ENCODE peak calls at places on chromosomes 4 and X, in nine cellular contexts. K is Calu3, O is AG09309, F is cardiac fibroblast, H is natural killer cell, B is OCI-LY7, L is fibroblast of pulmonary artery, U is MCF 10A, S is gastrocnemius medialis. D is an unnamed sample.

GRCh38 chrX:8364369-8365141 is 100.1 kb upstream of the VCX3B start:
- DNase-seq in K (no peak), O (no peak), F (no peak), H (no peak), B (peak), L (peak), U (peak), S (peak), D (no peak)

GRCh38 chr4:158949094-158949493 is 153.8 kb upstream of the RAPGEF2 start:
- DNase-seq in K (no peak), O (no peak), F (peak), H (no peak), B (no peak), L (peak), U (peak), S (no peak), D (no peak)

GRCh38 chrX:149940015-149940716 is 1.9 kb upstream of the EOLA2 start:
- DNase-seq in K (peak), O (peak), F (peak), H (peak), B (peak), L (peak), U (peak), S (peak), D (peak)

GRCh38 chr4:49032440-49033161 is 46.5 kb downstream of the CWH43 start:
- DNase-seq in K (peak), O (no peak), F (peak), H (no peak), B (peak), L (peak), U (peak), S (no peak), D (no peak)

GRCh38 chr4:83036991-83037390 is 2.0 kb downstream of the COPS4 start:
- DNase-seq in K (no peak), O (no peak), F (no peak), H (no peak), B (peak), L (no peak), U (no peak), S (no peak), D (no peak)

GRCh38 chr4:53717064-53717549 is 125.8 kb upstream of the LNX1 start:
- DNase-seq in K (no peak), O (no peak), F (peak), H (no peak), B (no peak), L (no peak), U (no peak), S (no peak), D (no peak)

GRCh38 chr4:38566811-38567398 is 97.1 kb upstream of the KLF3 start:
- DNase-seq in K (no peak), O (no peak), F (no peak), H (no peak), B (no peak), L (no peak), U (no peak), S (no peak), D (no peak)

GRCh38 chr4:25787891-25788331 is 74.9 kb downstream of the SEL1L3 start:
- DNase-seq in K (peak), O (no peak), F (no peak), H (no peak), B (no peak), L (peak), U (no peak), S (no peak), D (no peak)

GRCh38 chrX:110310896-110311295 is 7.0 kb downstream of the AMMECR1 start:
- DNase-seq in K (no peak), O (no peak), F (peak), H (peak), B (no peak), L (no peak), U (peak), S (no peak), D (no peak)

GRCh38 chrX:153818571-153819397 is 11.6 kb downstream of the PDZD4 start:
- DNase-seq in K (peak), O (no peak), F (no peak), H (peak), B (no peak), L (no peak), U (no peak), S (no peak), D (peak)

GRCh38 chrX:2502668-2503519 is 2.1 kb upstream of the DHRSX start:
- DNase-seq in K (no peak), O (no peak), F (peak), H (no peak), B (no peak), L (peak), U (no peak), S (no peak), D (no peak)

GRCh38 chrX:131728295-131729145 is 184.6 kb downstream of the OR13H1 start:
- DNase-seq in K (no peak), O (peak), F (no peak), H (no peak), B (no peak), L (no peak), U (peak), S (no peak), D (no peak)

GRCh38 chr4:14916554-14917304 is 85.6 kb upstream of the CPEB2 start:
- DNase-seq in K (peak), O (no peak), F (peak), H (no peak), B (no peak), L (peak), U (peak), S (no peak), D (no peak)

GRCh38 chr4:108247511-108248088 is 78.9 kb upstream of the LEF1 start:
- DNase-seq in K (peak), O (no peak), F (no peak), H (no peak), B (no peak), L (no peak), U (peak), S (no peak), D (peak)

GRCh38 chr4:12118651-12119213 is 690.0 kb upstream of the HS3ST1 start:
- DNase-seq in K (no peak), O (no peak), F (peak), H (no peak), B (no peak), L (peak), U (peak), S (no peak), D (no peak)

GRCh38 chrX:103254171-103254824 is 657 bp downstream of the TCEAL8 start:
- DNase-seq in K (no peak), O (no peak), F (peak), H (peak), B (peak), L (peak), U (peak), S (no peak), D (no peak)

GRCh38 chrX:69192603-69193002 is 27.4 kb upstream of the PJA1 start:
- DNase-seq in K (no peak), O (no peak), F (no peak), H (no peak), B (no peak), L (no peak), U (no peak), S (no peak), D (no peak)

GRCh38 chrX:123499787-123500186 is 233.1 kb downstream of the THOC2 start:
- DNase-seq in K (no peak), O (no peak), F (no peak), H (no peak), B (no peak), L (no peak), U (no peak), S (no peak), D (no peak)

GRCh38 chrX:154717824-154718223 is 33.1 kb downstream of the GAB3 start:
- DNase-seq in K (no peak), O (no peak), F (peak), H (no peak), B (peak), L (peak), U (no peak), S (no peak), D (no peak)

GRCh38 chr4:144801731-144802130 is 155.8 kb downstream of the HHIP start:
- DNase-seq in K (no peak), O (no peak), F (no peak), H (no peak), B (no peak), L (no peak), U (no peak), S (no peak), D (no peak)

GRCh38 chr4:48085821-48086602 is 48.0 kb downstream of the TXK start:
- DNase-seq in K (no peak), O (no peak), F (no peak), H (no peak), B (no peak), L (no peak), U (peak), S (no peak), D (no peak)

GRCh38 chr4:183335369-183335940 is 13.2 kb upstream of the CLDN24 start:
- DNase-seq in K (no peak), O (peak), F (peak), H (no peak), B (no peak), L (peak), U (peak), S (no peak), D (no peak)

GRCh38 chr4:116058129-116058528 is 944.7 kb upstream of the NDST4 start:
- DNase-seq in K (no peak), O (no peak), F (no peak), H (no peak), B (no peak), L (no peak), U (no peak), S (no peak), D (no peak)

DNA sequence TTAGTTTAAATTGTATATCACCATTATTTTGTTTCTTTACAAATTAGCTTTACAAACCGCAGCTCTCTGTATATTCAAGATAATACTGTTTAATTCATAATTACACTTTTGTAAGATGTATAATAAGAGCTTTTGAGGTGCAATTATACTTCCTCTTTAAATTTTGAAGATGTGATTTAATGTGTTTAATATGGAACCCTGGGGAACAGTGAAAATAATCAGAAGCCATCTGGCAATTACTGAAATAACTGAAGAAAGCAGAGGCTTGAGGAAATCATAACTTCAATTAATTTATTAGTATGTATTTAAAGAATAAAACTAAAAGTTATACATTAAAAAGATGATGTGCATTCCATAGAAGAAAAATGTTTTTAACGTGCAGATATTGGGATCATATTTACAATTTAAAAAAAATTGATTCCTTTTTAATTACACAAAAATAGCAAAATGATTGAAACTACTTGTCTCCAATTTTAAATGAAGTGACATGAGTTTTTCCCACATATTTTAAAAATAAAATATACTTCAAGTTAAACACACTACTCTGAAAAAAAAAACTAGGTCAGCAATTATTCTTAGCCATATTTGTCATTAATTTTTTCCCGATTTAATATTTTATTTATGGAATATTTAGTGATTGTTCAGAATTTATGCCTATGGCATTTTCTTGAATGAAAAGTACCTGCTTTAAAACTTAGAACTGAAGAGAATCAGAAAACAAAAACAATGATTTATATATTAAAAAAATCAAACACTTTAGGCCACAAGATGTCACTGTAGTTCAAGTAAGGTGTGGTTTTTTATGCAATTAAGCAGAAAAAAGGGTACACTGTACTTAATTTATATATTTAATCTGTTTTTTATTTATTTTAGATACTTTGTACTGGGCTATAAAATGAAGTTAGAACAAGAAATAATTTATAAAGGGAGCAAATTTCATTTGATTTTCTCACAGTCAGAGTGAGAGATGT is 942.7 kb upstream of the NDST4 start:
- DNase-seq in K (no peak), O (no peak), F (peak), H (no peak), B (peak), L (peak), U (peak), S (no peak), D (no peak)
- TF ChIP-seq CTCF in K (no peak), O (no peak), F (peak), H (no peak), B (peak), L (no peak), U (peak), S (no peak), D (peak)

GRCh38 chr4:152537881-152538280 is 2.0 kb upstream of the FBXW7 start:
- DNase-seq in K (no peak), O (no peak), F (no peak), H (no peak), B (no peak), L (no peak), U (no peak), S (no peak), D (no peak)

GRCh38 chr4:152540941-152541340 is 5.0 kb upstream of the FBXW7 start:
- DNase-seq in K (no peak), O (no peak), F (no peak), H (no peak), B (no peak), L (no peak), U (no peak), S (no peak), D (no peak)

GRCh38 chr4:152539556-152540292 is 3.8 kb upstream of the FBXW7 start:
- DNase-seq in K (no peak), O (no peak), F (no peak), H (no peak), B (peak), L (no peak), U (no peak), S (no peak), D (no peak)

GRCh38 chr4:152536545-152537182 is 772 bp upstream of the FBXW7 start:
- DNase-seq in K (no peak), O (peak), F (peak), H (no peak), B (peak), L (peak), U (peak), S (no peak), D (no peak)

DNA sequence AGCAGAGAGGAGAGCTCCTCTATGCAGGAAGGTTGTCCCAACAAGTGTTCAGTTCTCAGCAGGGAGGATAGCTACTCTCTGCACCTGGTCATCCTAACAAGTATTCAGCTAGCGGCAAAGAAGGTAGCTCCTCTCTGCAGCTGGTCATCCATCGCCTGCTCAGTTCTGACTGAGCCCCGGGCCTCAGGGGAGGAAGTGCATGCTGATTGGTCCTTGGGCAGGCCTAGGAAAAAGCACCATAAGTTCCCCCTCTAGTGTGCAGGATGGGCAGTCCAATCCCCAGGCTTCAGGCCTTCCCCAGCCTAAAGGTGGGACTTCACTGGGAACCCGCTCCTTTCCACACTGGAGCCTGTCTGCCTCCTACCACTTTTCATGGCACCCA is 4.4 kb upstream of the FBXW7 start:
- DNase-seq in K (no peak), O (no peak), F (peak), H (no peak), B (no peak), L (no peak), U (no peak), S (no peak), D (no peak)
- TF ChIP-seq CTCF in K (no peak), O (no peak), F (no peak), H (no peak), B (no peak), L (no peak), U (no peak), S (no peak), D (no peak)

GRCh38 chr4:186067757-186068385 is 1.1 kb upstream of the TLR3 start:
- DNase-seq in K (peak), O (peak), F (peak), H (peak), B (peak), L (peak), U (peak), S (peak), D (no peak)
- TF ChIP-seq CTCF in K (no peak), O (peak), F (peak), H (no peak), B (peak), L (peak), U (no peak), S (peak), D (peak)

DNA sequence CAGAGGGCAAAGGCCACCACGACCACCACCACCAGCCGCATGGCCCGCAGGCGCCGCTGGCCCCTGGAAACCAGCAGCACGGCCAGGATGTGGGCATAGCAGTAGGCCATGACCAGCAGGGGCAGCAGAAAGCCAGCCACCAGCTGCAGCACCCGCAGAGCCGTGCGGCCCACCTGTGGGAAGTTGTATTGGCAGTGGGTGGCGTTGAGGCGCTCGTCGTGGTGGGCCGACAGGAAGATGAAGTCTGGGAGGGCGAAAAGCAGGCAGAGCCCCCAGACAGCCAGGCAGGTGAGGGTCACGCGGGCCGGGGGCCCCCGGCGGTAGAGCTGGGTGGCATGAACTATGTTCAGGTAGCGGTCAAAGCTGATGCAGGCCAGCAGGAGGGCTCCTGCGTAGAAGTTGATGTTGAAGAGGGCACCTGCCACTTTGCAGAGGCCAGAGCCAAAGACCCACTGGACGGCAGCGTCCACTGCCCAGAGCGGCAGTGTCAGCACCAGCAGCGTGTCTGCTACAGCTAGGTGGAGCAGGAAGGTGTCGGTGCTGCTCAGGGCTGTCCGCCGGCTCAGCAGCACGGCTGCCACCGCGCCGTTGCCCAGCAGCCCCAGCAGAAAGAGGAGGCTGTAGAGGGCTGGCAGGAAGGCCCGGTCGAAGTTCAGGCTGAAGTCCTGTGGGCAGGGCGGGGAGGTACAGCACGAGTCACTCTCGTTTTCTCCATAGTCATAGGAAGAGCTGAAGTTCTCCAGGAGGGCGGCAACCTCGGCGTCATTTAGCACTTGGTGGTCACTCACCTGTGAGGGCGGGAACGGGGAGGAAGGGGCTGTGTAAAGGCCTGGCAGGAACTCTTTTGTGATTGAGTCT is 1.4 kb downstream of the CXCR3 start:
- DNase-seq in K (no peak), O (no peak), F (no peak), H (peak), B (no peak), L (no peak), U (no peak), S (no peak), D (no peak)
- TF ChIP-seq CTCF in K (no peak), O (no peak), F (no peak), H (no peak), B (no peak), L (no peak), U (no peak), S (no peak), D (no peak)

D was measured in chondrocyte.